ENCODE peak calls at places on chromosome 7, in ten cellular contexts. O is NCI-H2171 treated with DMSO at 0.1 percent for 48 hours; X is G401; B is fibroblast of mammary gland; H is HT1080; G is RPMI7951; R is activated gamma-delta T cell treated with anti-CD3 and anti-CD28 coated beads, Interleukin-2, amount 50 U/mL, for 16 hours; K is non-pigmented ciliary epithelial cell; P is RCC 7860; Q is PC-9. E is an unnamed sample.

GRCh38 chr7:44104880-44105771 is 981 bp downstream of the AEBP1 start:
- DNase-seq in R (no peak), H (peak), K (no peak), G (peak), X (no peak), P (peak), B (peak), O (no peak), Q (peak), E (no peak)

GRCh38 chr7:91347288-91347687 is 83.1 kb downstream of the FZD1 start:
- DNase-seq in P (no peak), X (no peak), H (peak), Q (no peak), R (no peak), O (no peak), B (peak), G (no peak), K (peak), E (no peak)

GRCh38 chr7:43844662-43845061 is 24.7 kb downstream of the MRPS24 start:
- DNase-seq in O (no peak), X (no peak), H (no peak), P (no peak), G (no peak), Q (no peak), R (no peak), K (no peak), B (no peak), E (no peak)

GRCh38 chr7:74203157-74203556 is 6.6 kb upstream of the LAT2 start:
- DNase-seq in O (no peak), R (no peak), K (no peak), B (peak), X (peak), P (peak), Q (no peak), H (peak), G (peak), E (no peak)

GRCh38 chr7:66110861-66111260 is 3.8 kb upstream of the CRCP start:
- DNase-seq in P (peak), Q (peak), O (no peak), R (no peak), H (peak), G (peak), B (peak), K (peak), X (no peak), E (peak)

GRCh38 chr7:48144291-48144768 is 26.9 kb upstream of the ABCA13 start:
- DNase-seq in G (peak), H (no peak), P (no peak), Q (peak), X (no peak), O (no peak), B (no peak), R (no peak), K (no peak), E (no peak)

GRCh38 chr7:21215307-21215706 is 212.6 kb upstream of the SP4 start:
- DNase-seq in P (no peak), H (no peak), B (no peak), G (no peak), R (no peak), X (no peak), Q (no peak), K (no peak), O (no peak), E (no peak)

GRCh38 chr7:73622909-73623797 is 1.2 kb downstream of the MLXIPL start:
- DNase-seq in Q (no peak), O (peak), B (peak), K (no peak), X (no peak), P (no peak), G (no peak), R (no peak), H (no peak), E (no peak)

GRCh38 chr7:26653430-26653911 is 210.9 kb downstream of the SKAP2 start:
- DNase-seq in Q (peak), H (peak), B (peak), O (peak), P (peak), K (no peak), R (no peak), X (peak), G (peak), E (no peak)